ENCODE peak calls at places on chromosome 16, in four cellular contexts. B is cardiac muscle cell; V is CD8-positive, alpha-beta memory T cell; L is ovary. J is an unnamed sample. For H3K27me3, the result is how much of the 10 kb centered on the place peaks cover.

GRCh38 chr16:2428051-2428786 is 1.0 kb upstream of the CCNF start:
- DNase-seq in L (peak), B (peak), V (no peak), J (peak)

GRCh38 chr16:63806794-63807506 is 1314.9 kb downstream of the CDH11 start:
- DNase-seq in B (no peak), V (no peak), L (no peak), J (no peak)

GRCh38 chr16:70158261-70158939 is 15.2 kb upstream of the CLEC18C start:
- DNase-seq in L (no peak), B (no peak), V (no peak), J (peak)

GRCh38 chr16:29899516-29900101 is at the start of gene SEZ6L2:
- DNase-seq in L (no peak), V (no peak), B (peak), J (peak)

GRCh38 chr16:68644303-68644702 is 807 bp upstream of the CDH3 start:
- DNase-seq in L (peak), B (no peak), V (no peak), J (no peak)

GRCh38 chr16:64051826-64052225 is 1070.0 kb downstream of the CDH11 start:
- DNase-seq in V (no peak), L (no peak), B (peak), J (no peak)

GRCh38 chr16:1972490-1972877 is 631 bp downstream of the TBL3 start:
- DNase-seq in V (no peak), B (no peak), L (no peak), J (peak)

GRCh38 chr16:68642436-68643064 is 2.6 kb upstream of the CDH3 start:
- DNase-seq in B (peak), L (peak), V (no peak), J (peak)

GRCh38 chr16:67872631-67873434 is at the start of gene EDC4:
- DNase-seq in B (peak), L (peak), V (peak), J (peak)

GRCh38 chr16:56931253-56931768 is 631 bp upstream of the HERPUD1 start:
- DNase-seq in V (no peak), B (no peak), L (peak), J (no peak)

DNA sequence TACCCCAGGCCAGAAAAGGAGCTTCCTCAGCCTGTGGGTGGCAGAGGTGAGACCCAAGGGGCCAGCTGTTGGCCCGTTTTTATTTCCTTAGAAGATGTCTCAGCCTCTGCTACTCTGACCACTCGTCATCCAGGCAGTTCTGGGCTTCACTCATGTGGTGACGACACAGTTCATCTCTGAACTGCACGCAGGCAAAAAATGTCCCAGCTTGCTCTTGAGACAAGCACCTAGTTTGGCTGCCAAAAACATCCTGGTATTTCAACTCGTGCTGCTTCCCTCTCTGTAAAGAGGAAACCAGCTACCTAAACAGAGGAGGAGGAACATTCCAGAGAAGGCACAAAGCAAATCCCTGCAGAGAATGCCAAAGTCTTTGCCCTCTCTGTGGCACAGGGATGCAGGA is 125.7 kb downstream of the XYLT1 start:
- DNase-seq in V (no peak), L (peak), B (peak), J (no peak)
- H3K27me3 ChIP-seq in V (under half), L (under half), B (under half), J (under half)

GRCh38 chr16:8572919-8573724 is 17.2 kb downstream of the TMEM114 start:
- DNase-seq in B (peak), L (no peak), V (no peak), J (peak)
- H3K27me3 ChIP-seq in B (under half), L (under half), V (under half), J (under half)

DNA sequence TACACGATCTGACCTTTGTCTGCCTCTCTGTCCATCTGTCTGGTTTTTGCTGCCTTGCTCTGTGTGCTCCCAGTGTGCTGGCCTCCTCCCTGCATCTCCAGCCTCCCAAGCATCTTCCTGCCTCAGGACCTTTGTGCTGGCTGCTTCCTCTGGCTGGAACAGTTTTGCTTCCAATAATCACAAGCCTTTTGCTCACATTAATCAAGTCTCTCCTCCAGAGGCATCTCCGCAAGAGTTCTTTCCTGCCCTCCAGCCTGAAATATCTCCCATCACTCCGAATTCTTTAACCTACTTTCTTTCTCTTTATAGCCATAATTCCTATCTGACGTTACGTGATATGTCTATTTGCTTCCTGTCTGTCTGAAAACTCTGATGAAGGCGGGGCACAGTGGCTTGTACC is 267.1 kb downstream of the ABCC12 start:
- DNase-seq in L (no peak), V (no peak), B (no peak), J (no peak)
- H3K27me3 ChIP-seq in L (under half), V (under half), B (under half), J (under half)

GRCh38 chr16:10878644-10879498 is 1.9 kb downstream of the CIITA start:
- DNase-seq in L (peak), V (no peak), B (peak), J (peak)
- H3K27me3 ChIP-seq in L (under half), V (under half), B (half or more), J (under half)

GRCh38 chr16:10180771-10181163 is 1.5 kb downstream of the GRIN2A start:
- DNase-seq in L (no peak), V (no peak), B (peak), J (peak)
- H3K27me3 ChIP-seq in L (under half), V (under half), B (under half), J (under half)

GRCh38 chr16:73565925-73566324 is 518.0 kb upstream of the ZFHX3 start:
- DNase-seq in L (no peak), B (no peak), V (no peak), J (no peak)
- H3K27me3 ChIP-seq in L (under half), B (under half), V (under half), J (under half)

GRCh38 chr16:85321856-85322271 is 209.6 kb upstream of the CIBAR2 start:
- DNase-seq in V (no peak), B (peak), L (peak), J (peak)
- H3K27me3 ChIP-seq in V (under half), B (under half), L (under half), J (under half)

DNA sequence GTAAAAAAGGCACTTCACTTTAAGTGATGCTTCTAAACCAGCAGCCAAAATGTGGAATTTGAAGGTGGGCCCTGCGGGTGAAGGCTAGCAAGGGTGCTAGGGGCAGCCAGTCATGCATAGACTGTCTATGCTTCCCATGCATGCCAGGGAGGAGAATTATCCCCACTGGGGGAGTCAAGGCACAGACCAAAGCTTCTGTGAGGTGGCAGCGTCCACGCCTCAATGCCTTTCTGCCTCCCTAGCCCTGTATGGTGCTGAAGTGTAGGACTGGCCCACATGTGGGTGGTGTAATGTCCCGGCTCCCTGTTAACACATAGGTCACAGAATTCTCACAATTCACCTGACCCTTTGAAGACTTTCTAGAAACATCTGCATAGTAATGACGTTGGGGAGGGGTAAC is 1.9 kb downstream of the HS3ST2 start:
- DNase-seq in L (no peak), B (no peak), V (no peak), J (no peak)
- H3K27me3 ChIP-seq in L (under half), B (half or more), V (under half), J (under half)

GRCh38 chr16:65116216-65116615 is 5.6 kb downstream of the CDH11 start:
- DNase-seq in V (no peak), B (no peak), L (no peak), J (no peak)

GRCh38 chr16:65111306-65111705 is 10.6 kb downstream of the CDH11 start:
- DNase-seq in L (no peak), V (no peak), B (no peak), J (peak)

GRCh38 chr16:65116818-65117430 is 4.9 kb downstream of the CDH11 start:
- DNase-seq in B (peak), L (no peak), V (no peak), J (no peak)

GRCh38 chr16:65113441-65113840 is 8.4 kb downstream of the CDH11 start:
- DNase-seq in L (no peak), B (no peak), V (no peak), J (no peak)

GRCh38 chr16:65114527-65114926 is 7.3 kb downstream of the CDH11 start:
- DNase-seq in L (no peak), B (no peak), V (no peak), J (no peak)
- H3K27me3 ChIP-seq in L (under half), B (under half), V (under half), J (under half)

GRCh38 chr16:86286991-86287640 is 223.2 kb upstream of the FOXF1 start:
- DNase-seq in B (no peak), V (no peak), L (no peak), J (no peak)

GRCh38 chr16:86281435-86281834 is 228.9 kb upstream of the FOXF1 start:
- DNase-seq in V (no peak), L (no peak), B (no peak), J (no peak)

GRCh38 chr16:86285421-86285820 is 224.9 kb upstream of the FOXF1 start:
- DNase-seq in B (no peak), V (no peak), L (no peak), J (no peak)

GRCh38 chr16:86285938-86286921 is 224.1 kb upstream of the FOXF1 start:
- DNase-seq in B (no peak), V (no peak), L (no peak), J (no peak)

GRCh38 chr16:86283944-86284343 is 226.4 kb upstream of the FOXF1 start:
- DNase-seq in V (no peak), L (no peak), B (no peak), J (no peak)
- H3K27me3 ChIP-seq in V (under half), L (under half), B (half or more), J (half or more)